ENCODE peak calls at places on chromosomes 12 and 14, in six cellular contexts. O, N, I, E, R and L are unnamed samples.

GRCh38 chr12:6632026-6632978 is 3.5 kb downstream of the LPAR5 start:
- DNase-seq in I (no peak), N (no peak), E (peak), O (peak), R (no peak), L (no peak)

GRCh38 chr14:88895116-88895515 is 70.7 kb downstream of the TTC8 start:
- DNase-seq in E (peak), R (no peak), O (no peak), I (no peak), N (no peak), L (peak)

GRCh38 chr12:28996688-28997087 is 152.4 kb upstream of the FAR2 start:
- DNase-seq in R (no peak), E (no peak), O (no peak), N (no peak), I (no peak), L (no peak)

GRCh38 chr14:92516966-92517350 is 3.4 kb downstream of the RIN3 start:
- DNase-seq in E (no peak), I (no peak), N (no peak), O (no peak), R (no peak), L (no peak)

GRCh38 chr12:103441437-103442186 is 54.2 kb downstream of the C12orf42 start:
- DNase-seq in I (no peak), R (no peak), N (no peak), E (no peak), O (peak), L (no peak)

GRCh38 chr14:34843011-34843554 is 32.1 kb downstream of the BAZ1A start:
- DNase-seq in O (no peak), E (no peak), R (peak), I (no peak), N (no peak), L (no peak)

GRCh38 chr14:77077040-77077439 is 21.0 kb upstream of the CIPC start:
- DNase-seq in E (no peak), I (no peak), R (no peak), N (no peak), O (no peak), L (no peak)

GRCh38 chr12:89156862-89157262 is 195.4 kb downstream of the DUSP6 start:
- DNase-seq in E (no peak), N (no peak), R (no peak), O (no peak), I (no peak), L (no peak)

GRCh38 chr12:52243774-52244614 is 11.0 kb downstream of the KRT7 start:
- DNase-seq in N (no peak), I (peak), E (peak), R (peak), O (no peak), L (peak)

GRCh38 chr14:84006643-84007137 is 1523.3 kb upstream of the FLRT2 start:
- DNase-seq in N (no peak), O (no peak), R (no peak), E (no peak), I (no peak), L (no peak)

GRCh38 chr12:57452937-57453509 is 2.1 kb upstream of the INHBE start:
- DNase-seq in R (peak), I (peak), O (peak), E (peak), N (peak), L (peak)

GRCh38 chr14:67641902-67642749 is 22.4 kb downstream of the ARG2 start:
- DNase-seq in O (no peak), E (no peak), I (no peak), R (no peak), N (no peak), L (no peak)

GRCh38 chr12:116135209-116135930 is 142.1 kb downstream of the MED13L start:
- DNase-seq in N (no peak), I (no peak), R (no peak), E (no peak), O (no peak), L (peak)

GRCh38 chr14:92448786-92449185 is 64.8 kb upstream of the RIN3 start:
- DNase-seq in E (no peak), I (no peak), N (no peak), O (no peak), R (no peak), L (no peak)

GRCh38 chr14:56666716-56667115 is 87.1 kb downstream of the TMEM260 start:
- DNase-seq in N (no peak), I (no peak), O (no peak), E (peak), R (peak), L (no peak)

GRCh38 chr14:103194256-103195045 is 71.2 kb downstream of the TNFAIP2 start:
- DNase-seq in I (no peak), R (no peak), O (no peak), N (no peak), E (no peak), L (no peak)

GRCh38 chr12:26369588-26369987 is 174.2 kb downstream of the SSPN start:
- DNase-seq in O (no peak), E (peak), N (no peak), R (peak), I (no peak), L (peak)

GRCh38 chr14:99930420-99931274 is 134.6 kb upstream of the EVL start:
- DNase-seq in E (no peak), I (no peak), N (no peak), R (no peak), O (no peak), L (no peak)

GRCh38 chr14:79727900-79728299 is 483.4 kb downstream of the DIO2 start:
- DNase-seq in I (no peak), O (no peak), N (no peak), R (no peak), E (no peak), L (no peak)

GRCh38 chr12:51048601-51049369 is 658 bp downstream of the LETMD1 start:
- DNase-seq in N (no peak), E (no peak), O (peak), I (no peak), R (no peak), L (no peak)

GRCh38 chr12:130872179-130873096 is 572 bp downstream of the RAN start:
- DNase-seq in E (peak), R (peak), O (peak), N (peak), I (peak), L (no peak)

GRCh38 chr12:129776977-129777667 is 126.7 kb downstream of the TMEM132D start:
- DNase-seq in E (no peak), O (no peak), I (no peak), N (no peak), R (no peak), L (no peak)

GRCh38 chr12:57483466-57483865 is 3.8 kb upstream of the ARHGAP9 start:
- DNase-seq in I (no peak), O (peak), E (no peak), R (no peak), N (no peak), L (no peak)

GRCh38 chr12:2387051-2387834 is 334.5 kb downstream of the CACNA1C start:
- DNase-seq in R (no peak), O (no peak), I (no peak), E (no peak), N (no peak), L (no peak)

GRCh38 chr12:20523658-20524057 is 155.3 kb downstream of the PDE3A start:
- DNase-seq in N (no peak), E (no peak), R (no peak), I (no peak), O (no peak), L (no peak)

GRCh38 chr12:12505544-12506501 is 56.8 kb downstream of the DUSP16 start:
- DNase-seq in R (no peak), E (peak), N (no peak), O (peak), I (no peak), L (no peak)

GRCh38 chr12:15783288-15783687 is 5.9 kb downstream of the EPS8 start:
- DNase-seq in O (no peak), N (no peak), R (no peak), E (no peak), I (no peak), L (no peak)

GRCh38 chr12:123388948-123389559 is 5.1 kb downstream of the KMT5A start:
- DNase-seq in O (no peak), R (no peak), N (no peak), E (no peak), I (peak), L (no peak)

GRCh38 chr14:89397569-89397968 is 19.5 kb downstream of the FOXN3 start:
- DNase-seq in O (peak), N (no peak), I (no peak), E (no peak), R (no peak), L (no peak)

GRCh38 chr14:22252591-22253178 is 336.3 kb downstream of the DAD1 start:
- DNase-seq in N (no peak), O (no peak), E (no peak), I (no peak), R (no peak), L (no peak)

GRCh38 chr12:57216931-57217871 is 607 bp downstream of the NXPH4 start:
- DNase-seq in N (no peak), R (no peak), I (no peak), E (no peak), O (peak), L (peak)

GRCh38 chr14:35878272-35879140 is 52.4 kb downstream of the BRMS1L start:
- DNase-seq in E (peak), I (no peak), R (peak), O (no peak), N (no peak), L (peak)

GRCh38 chr12:53345486-53346195 is 9.5 kb upstream of the SP7 start:
- DNase-seq in N (no peak), R (no peak), E (no peak), O (no peak), I (no peak), L (no peak)

GRCh38 chr12:58253663-58254062 is 312.3 kb downstream of the ATP23 start:
- DNase-seq in E (no peak), I (no peak), O (no peak), N (no peak), R (no peak), L (no peak)